ENCODE peak calls at places on chromosome 6, in ten cellular contexts. R is A673, H is ascending aorta, I is GM12878, M is fibroblast of mammary gland, K is mucosa of descending colon, D is endodermal cell, N is cardiac fibroblast, B is mammary epithelial cell, F is A549. Y is an unnamed sample.

GRCh38 chr6:158649289-158650143 is at the start of gene SYTL3:
- DNase-seq in N (peak), B (peak), K (peak), R (no peak), H (peak), I (peak), F (no peak), D (peak), M (peak), Y (no peak)

GRCh38 chr6:68506911-68507310 is 128.2 kb upstream of the ADGRB3 start:
- DNase-seq in F (no peak), H (no peak), I (no peak), R (no peak), D (no peak), B (no peak), K (no peak), M (no peak), N (no peak), Y (no peak)

GRCh38 chr6:79607000-79607399 is 24.1 kb upstream of the SH3BGRL2 start:
- DNase-seq in M (no peak), D (no peak), B (no peak), K (no peak), H (no peak), N (no peak), F (no peak), R (no peak), I (no peak), Y (no peak)

GRCh38 chr6:36829919-36830544 is 9.2 kb downstream of the CPNE5 start:
- DNase-seq in N (peak), R (no peak), I (no peak), M (peak), K (peak), B (no peak), D (no peak), F (no peak), H (peak), Y (no peak)

GRCh38 chr6:125104425-125104824 is 49.1 kb upstream of the TPD52L1 start:
- DNase-seq in R (peak), D (no peak), I (no peak), B (peak), M (peak), H (no peak), F (no peak), N (peak), K (no peak), Y (peak)

GRCh38 chr6:47678739-47679138 is 19.6 kb upstream of the ADGRF4 start:
- DNase-seq in H (no peak), R (no peak), K (no peak), N (no peak), I (no peak), M (no peak), D (no peak), F (no peak), B (no peak), Y (no peak)

GRCh38 chr6:42050011-42050896 is at the start of gene TAF8:
- DNase-seq in H (peak), B (peak), R (peak), I (peak), D (peak), F (peak), N (peak), K (peak), M (peak), Y (peak)

GRCh38 chr6:122947355-122947754 is 48.7 kb upstream of the CLVS2 start:
- DNase-seq in I (no peak), B (peak), F (peak), M (peak), K (no peak), D (peak), H (no peak), R (peak), N (peak), Y (no peak)

GRCh38 chr6:36491378-36491965 is 48.7 kb downstream of the KCTD20 start:
- DNase-seq in N (no peak), K (no peak), B (no peak), I (no peak), D (peak), R (no peak), M (no peak), F (peak), H (no peak), Y (no peak)

GRCh38 chr6:33323623-33323948 is 6.0 kb upstream of the ZBTB22 start:
- DNase-seq in R (no peak), N (no peak), M (no peak), I (no peak), D (no peak), K (no peak), F (no peak), H (no peak), B (no peak), Y (no peak)

GRCh38 chr6:118283759-118284158 is 264.3 kb upstream of the PLN start:
- DNase-seq in F (peak), N (peak), D (peak), M (peak), K (no peak), H (peak), I (no peak), R (peak), B (peak), Y (peak)

GRCh38 chr6:83199865-83200230 is 6.7 kb downstream of the RWDD2A start:
- DNase-seq in M (peak), R (no peak), N (peak), B (peak), I (no peak), F (no peak), H (no peak), K (no peak), D (no peak), Y (peak)

GRCh38 chr6:107864235-107864970 is 40.3 kb upstream of the SCML4 start:
- DNase-seq in R (no peak), M (no peak), F (no peak), K (no peak), H (no peak), B (no peak), D (no peak), I (no peak), N (no peak), Y (no peak)

DNA sequence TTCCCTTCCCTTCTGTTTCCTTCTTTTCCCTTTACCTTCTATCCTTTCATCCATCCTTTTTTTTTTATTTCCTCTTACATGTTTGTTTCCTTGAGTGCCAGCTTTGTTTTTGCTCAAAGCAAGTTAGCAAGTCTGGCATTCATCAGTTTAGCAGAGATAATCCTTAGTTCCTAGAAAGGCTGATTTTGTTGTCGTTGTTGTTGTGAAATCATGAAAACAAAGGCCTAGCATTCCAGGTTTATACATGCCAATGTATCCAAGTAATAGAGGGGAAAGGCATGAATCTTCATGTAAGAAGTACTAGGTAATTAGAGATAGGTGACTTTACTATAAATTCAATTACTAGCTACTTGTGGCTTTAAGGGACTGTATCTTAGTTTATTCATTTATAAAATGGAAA is 45.9 kb downstream of the TFAP2B start:
- DNase-seq in M (no peak), B (no peak), F (no peak), R (no peak), I (no peak), H (no peak), N (no peak), D (no peak), K (no peak), Y (no peak)
- TF ChIP-seq CTCF in M (no peak), B (no peak), F (no peak), R (no peak), I (no peak), H (no peak), N (no peak), D (no peak), K (no peak), Y (no peak)

GRCh38 chr6:169162249-169162967 is 91.2 kb downstream of the THBS2 start:
- DNase-seq in H (peak), R (no peak), D (peak), N (no peak), M (no peak), I (no peak), F (no peak), K (no peak), B (no peak), Y (no peak)
- H3K4me3 ChIP-seq in H (no peak), R (no peak), D (no peak), N (peak), M (peak), I (no peak), F (no peak), K (no peak), B (no peak), Y (peak)

GRCh38 chr6:95279641-95280040 is 297.7 kb upstream of the MANEA start:
- DNase-seq in I (no peak), B (no peak), H (no peak), D (no peak), M (no peak), N (no peak), F (no peak), R (no peak), K (no peak), Y (no peak)

DNA sequence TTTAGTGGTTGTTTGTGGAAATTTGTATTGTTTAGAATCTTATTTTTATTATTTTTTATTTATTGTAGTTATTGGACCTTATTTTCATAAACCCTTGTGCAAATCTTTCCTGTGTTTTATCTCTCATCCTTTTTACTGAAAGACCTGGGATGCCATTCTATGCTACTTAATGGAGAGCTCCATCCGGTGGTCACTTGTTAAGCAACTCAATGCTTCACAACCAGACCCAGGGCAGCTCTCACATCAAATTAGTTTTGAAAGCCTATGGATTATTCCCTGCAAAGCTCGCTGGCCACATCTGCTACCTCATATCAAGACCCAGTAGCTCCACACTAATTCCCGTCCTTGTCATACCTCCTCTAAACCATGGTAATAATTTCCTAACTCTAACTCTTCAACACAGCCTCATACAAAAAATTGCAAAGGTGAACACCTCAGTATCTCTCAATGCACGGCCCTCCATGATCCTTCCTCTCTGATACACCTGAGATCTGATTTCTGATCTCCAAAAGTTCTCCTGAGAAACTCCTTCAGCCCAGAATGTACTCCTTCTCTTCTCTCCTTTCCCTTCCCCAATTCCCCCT is 296.6 kb upstream of the MANEA start:
- DNase-seq in M (peak), H (no peak), B (no peak), R (peak), I (no peak), F (peak), K (no peak), D (no peak), N (peak), Y (no peak)
- TF ChIP-seq CTCF in M (peak), H (no peak), B (peak), R (peak), I (no peak), F (no peak), K (no peak), D (peak), N (peak), Y (no peak)

GRCh38 chr6:142934599-142934998 is 10.4 kb downstream of the HIVEP2 start:
- DNase-seq in I (no peak), M (no peak), K (no peak), F (no peak), D (no peak), R (no peak), B (no peak), N (no peak), H (no peak), Y (no peak)
- H3K4me3 ChIP-seq in I (peak), M (no peak), K (no peak), F (no peak), D (no peak), R (no peak), B (no peak), N (no peak), H (no peak), Y (no peak)

GRCh38 chr6:135062735-135063134 is 8.1 kb upstream of the HBS1L start:
- DNase-seq in D (no peak), F (no peak), K (no peak), M (no peak), B (no peak), H (no peak), N (no peak), R (peak), I (no peak), Y (no peak)
- TF ChIP-seq CTCF in D (peak), F (no peak), K (no peak), M (no peak), B (no peak), H (no peak), N (no peak), R (peak), I (no peak), Y (no peak)